ENCODE peak calls at places on chromosomes 6 and 20, in four cellular contexts. P is mammary epithelial cell, T is transverse colon, K is heart left ventricle. E is an unnamed sample.

GRCh38 chr6:157198425-157199279 is 124.7 kb downstream of the TMEM242 start:
- DNase-seq in P (peak; percentile 97), T (peak; percentile 88), K (peak; percentile 73), E (peak; percentile 60)

GRCh38 chr20:10239954-10240353 is 21.3 kb downstream of the SNAP25 start:
- DNase-seq in P (peak; percentile 50), T (peak; percentile 27), K (no peak), E (peak; percentile 74)

GRCh38 chr20:53069121-53069520 is 97.0 kb downstream of the TSHZ2 start:
- DNase-seq in P (no peak), T (no peak), K (no peak), E (no peak)

GRCh38 chr6:144335914-144336313 is 50.8 kb downstream of the UTRN start:
- DNase-seq in P (peak; percentile 90), T (peak; percentile 55), K (no peak), E (no peak)

GRCh38 chr6:3345836-3346235 is 87.1 kb downstream of the PSMG4 start:
- DNase-seq in P (no peak), T (no peak), K (peak; percentile 25), E (peak; percentile 50)

GRCh38 chr6:2053691-2054090 is 191.7 kb downstream of the GMDS start:
- DNase-seq in P (no peak), T (no peak), K (no peak), E (no peak)

GRCh38 chr6:118903691-118904090 is 9.7 kb downstream of the ASF1A start:
- DNase-seq in P (no peak), T (no peak), K (no peak), E (no peak)

GRCh38 chr6:161101517-161101916 is 109.9 kb downstream of the MAP3K4 start:
- DNase-seq in P (no peak), T (no peak), K (no peak), E (no peak)

GRCh38 chr6:151506761-151507160 is 12.9 kb downstream of the CCDC170 start:
- DNase-seq in P (no peak), T (no peak), K (no peak), E (no peak)

GRCh38 chr6:167751579-167752115 is 75.1 kb upstream of the AFDN start:
- DNase-seq in P (no peak), T (no peak), K (no peak), E (no peak)
- H3K27me3 ChIP-seq in P (no peaks in the 10 kb centered on the region), T (no peaks in the 10 kb centered on the region), K (no peaks in the 10 kb centered on the region), E (no peaks in the 10 kb centered on the region)

GRCh38 chr20:57710841-57711240 is 1.0 kb upstream of the PMEPA1 start:
- DNase-seq in P (no peak), T (no peak), K (no peak), E (peak; percentile 41)
- H3K27me3 ChIP-seq in P (no peaks in the 10 kb centered on the region), T (no peaks in the 10 kb centered on the region), K (no peaks in the 10 kb centered on the region), E (no peaks in the 10 kb centered on the region)

GRCh38 chr6:84512396-84512795 is 252.0 kb downstream of the TBX18 start:
- DNase-seq in P (no peak), T (no peak), K (no peak), E (no peak)

GRCh38 chr6:84511929-84512328 is 252.5 kb downstream of the TBX18 start:
- DNase-seq in P (no peak), T (no peak), K (no peak), E (no peak)

GRCh38 chr6:84508981-84509380 is 255.4 kb downstream of the TBX18 start:
- DNase-seq in P (no peak), T (no peak), K (no peak), E (no peak)

GRCh38 chr6:84504025-84504424 is 260.4 kb downstream of the TBX18 start:
- DNase-seq in P (no peak), T (no peak), K (no peak), E (no peak)

GRCh38 chr6:84508334-84508733 is 256.1 kb downstream of the TBX18 start:
- DNase-seq in P (no peak), T (no peak), K (no peak), E (no peak)
- H3K27me3 ChIP-seq in P (peaks cover 2% of the 10 kb centered on the region), T (no peaks in the 10 kb centered on the region), K (no peaks in the 10 kb centered on the region), E (no peaks in the 10 kb centered on the region)

DNA sequence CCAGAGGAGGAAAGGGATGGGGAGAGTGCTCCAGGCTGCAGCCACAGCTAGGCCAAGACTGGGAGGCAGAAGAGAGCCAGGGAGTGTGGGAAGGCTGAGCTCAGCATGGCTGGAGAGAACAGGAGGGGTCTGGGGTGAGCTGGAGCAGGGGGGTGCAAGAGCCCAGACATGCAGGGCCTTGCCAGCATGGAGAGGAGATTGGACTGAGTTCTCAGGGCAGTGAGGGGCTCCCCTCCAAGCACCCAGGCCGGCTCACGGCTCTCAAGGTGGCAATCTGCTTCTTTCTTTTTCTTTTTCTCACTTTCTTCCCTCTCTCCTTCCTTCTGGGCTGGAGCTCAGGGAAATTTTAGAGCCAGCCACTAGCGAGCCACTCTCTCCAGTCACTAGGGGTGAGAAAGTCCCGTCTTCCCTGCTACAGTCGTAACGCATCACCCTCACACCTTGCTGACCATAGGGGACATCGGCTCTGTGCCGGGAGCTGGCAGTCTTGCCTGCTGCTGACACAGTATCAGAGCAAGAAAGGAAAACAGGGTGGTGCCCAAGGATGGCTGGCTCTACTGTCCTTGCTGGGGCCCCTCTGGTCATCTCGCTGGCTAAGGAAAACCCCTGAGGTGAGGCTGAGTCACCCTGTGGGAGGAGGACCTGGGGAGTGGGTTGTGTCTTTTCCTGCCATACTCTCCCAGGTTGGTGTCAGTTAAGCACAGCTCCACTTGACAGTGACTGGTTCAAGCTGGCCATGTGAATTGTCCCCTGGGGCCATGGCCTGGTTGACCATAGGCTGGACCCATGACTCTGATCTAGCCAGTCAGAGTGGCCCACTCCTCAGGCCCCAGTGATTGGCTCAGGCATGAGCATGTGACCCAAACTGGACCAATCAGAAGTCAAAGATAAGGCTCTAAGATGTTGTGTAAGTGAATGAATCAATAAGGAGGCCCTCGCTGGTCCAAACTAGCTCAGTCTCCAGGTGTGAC is 135.1 kb upstream of the PMEPA1 start:
- DNase-seq in P (no peak), T (no peak), K (no peak), E (no peak)
- H3K27me3 ChIP-seq in P (no peaks in the 10 kb centered on the region), T (no peaks in the 10 kb centered on the region), K (no peaks in the 10 kb centered on the region), E (no peaks in the 10 kb centered on the region)

DNA sequence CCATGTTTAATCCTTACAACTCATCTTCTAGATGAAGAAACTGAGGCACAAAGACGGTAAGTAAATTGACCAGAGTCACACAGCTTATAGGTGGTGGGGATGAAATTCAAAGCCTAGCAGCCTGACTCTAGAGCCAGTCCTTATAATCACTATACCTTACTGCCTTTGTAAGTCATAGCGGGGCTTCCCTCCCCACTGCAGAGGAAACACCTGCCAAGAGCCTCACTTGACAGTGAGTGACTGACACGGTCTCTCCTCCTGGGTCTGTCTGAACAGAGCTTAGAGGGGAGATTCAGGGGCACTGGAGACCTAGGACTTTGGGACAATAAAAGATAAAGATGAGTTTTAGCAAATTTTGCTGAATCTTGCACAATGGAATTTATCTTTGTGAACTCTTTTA is 12.8 kb downstream of the SUN5 start:
- DNase-seq in P (no peak), T (no peak), K (no peak), E (no peak)
- H3K27me3 ChIP-seq in P (no peaks in the 10 kb centered on the region), T (no peaks in the 10 kb centered on the region), K (no peaks in the 10 kb centered on the region), E (no peaks in the 10 kb centered on the region)

GRCh38 chr6:63546236-63546635 is 26.0 kb upstream of the LOC128125822 start:
- DNase-seq in P (no peak), T (no peak), K (no peak), E (no peak)
- H3K27me3 ChIP-seq in P (no peaks in the 10 kb centered on the region), T (no peaks in the 10 kb centered on the region), K (no peaks in the 10 kb centered on the region), E (no peaks in the 10 kb centered on the region)

GRCh38 chr6:107744927-107745326 is 79.2 kb downstream of the SCML4 start:
- DNase-seq in P (no peak), T (no peak), K (no peak), E (no peak)

GRCh38 chr6:107746461-107747030 is 77.6 kb downstream of the SCML4 start:
- DNase-seq in P (no peak), T (no peak), K (no peak), E (no peak)

GRCh38 chr6:107753778-107754177 is 70.3 kb downstream of the SCML4 start:
- DNase-seq in P (no peak), T (no peak), K (no peak), E (no peak)

GRCh38 chr6:107750398-107750797 is 73.7 kb downstream of the SCML4 start:
- DNase-seq in P (no peak), T (no peak), K (no peak), E (no peak)
- H3K27me3 ChIP-seq in P (no peaks in the 10 kb centered on the region), T (no peaks in the 10 kb centered on the region), K (peaks cover 3% of the 10 kb centered on the region), E (no peaks in the 10 kb centered on the region)

GRCh38 chr6:40597301-40597700 is 10.1 kb upstream of the LRFN2 start:
- DNase-seq in P (no peak), T (no peak), K (no peak), E (no peak)
- H3K27me3 ChIP-seq in P (no peaks in the 10 kb centered on the region), T (peaks cover 41% of the 10 kb centered on the region), K (peaks cover 72% of the 10 kb centered on the region), E (no peaks in the 10 kb centered on the region)

GRCh38 chr20:49368596-49368995 is 90.7 kb upstream of the ZNFX1 start:
- DNase-seq in P (no peak), T (no peak), K (no peak), E (no peak)
- H3K27me3 ChIP-seq in P (peaks cover 2% of the 10 kb centered on the region), T (no peaks in the 10 kb centered on the region), K (no peaks in the 10 kb centered on the region), E (no peaks in the 10 kb centered on the region)

E was measured in thyroid gland.